ENCODE peak calls at places on chromosomes 5 and 9, in four cellular contexts. V, W, N and A are unnamed samples.

GRCh38 chr9:89810434-89810833 is 205.6 kb downstream of the GADD45G start:
- ATAC-seq in V (peak), W (no peak), N (no peak), A (no peak)

GRCh38 chr9:116230233-116230632 is 76.6 kb downstream of the PAPPA start:
- ATAC-seq in V (no peak), W (no peak), N (no peak), A (no peak)

GRCh38 chr5:93415819-93416218 is 165.2 kb downstream of the NR2F1-AS1 start:
- ATAC-seq in V (no peak), W (no peak), N (no peak), A (no peak)

GRCh38 chr5:127997131-127997775 is 86.3 kb upstream of the SLC12A2 start:
- ATAC-seq in V (no peak), W (no peak), N (no peak), A (no peak)

GRCh38 chr5:111243353-111243752 is 19.2 kb downstream of the CAMK4 start:
- ATAC-seq in V (no peak), W (no peak), N (no peak), A (no peak)

GRCh38 chr9:124481115-124481514 is 26.1 kb downstream of the NR5A1 start:
- ATAC-seq in V (no peak), W (no peak), N (no peak), A (no peak)

GRCh38 chr9:135976531-135976930 is 15.4 kb upstream of the UBAC1 start:
- ATAC-seq in V (no peak), W (no peak), N (no peak), A (no peak)

GRCh38 chr9:23537192-23538059 is 288.6 kb downstream of the ELAVL2 start:
- ATAC-seq in V (no peak), W (no peak), N (no peak), A (no peak)

GRCh38 chr5:60958712-60959111 is 13.7 kb downstream of the NDUFAF2 start:
- ATAC-seq in V (no peak), W (no peak), N (no peak), A (no peak)

GRCh38 chr5:138753794-138754698 is 821 bp downstream of the CTNNA1 start:
- ATAC-seq in V (peak), W (peak), N (peak), A (peak)

GRCh38 chr9:36204906-36205547 is 14.3 kb downstream of the CLTA start:
- ATAC-seq in V (no peak), W (peak), N (no peak), A (no peak)

GRCh38 chr5:75005561-75005960 is 46.8 kb downstream of the GCNT4 start:
- ATAC-seq in V (no peak), W (no peak), N (no peak), A (no peak)

GRCh38 chr5:139955616-139956283 is 87.3 kb downstream of the NRG2 start:
- ATAC-seq in V (no peak), W (no peak), N (no peak), A (no peak)

GRCh38 chr5:75190227-75190626 is 46.5 kb downstream of the ANKRD31 start:
- ATAC-seq in V (no peak), W (no peak), N (no peak), A (no peak)

GRCh38 chr5:29878599-29878998 is 1314.9 kb upstream of the CDH6 start:
- ATAC-seq in V (no peak), W (no peak), N (no peak), A (no peak)